ENCODE peak calls at places on chromosomes 2 and 18, in seven cellular contexts. I, F, X, P, G, R and N are unnamed samples.

GRCh38 chr18:66193938-66194337 is 410.0 kb downstream of the CDH19 start:
- DNase-seq in I (no peak), F (no peak), X (no peak), P (no peak), G (no peak), R (no peak), N (no peak)

GRCh38 chr2:63614448-63614968 is 25.7 kb downstream of the MDH1 start:
- DNase-seq in I (no peak), F (peak), X (no peak), P (no peak), G (peak), R (peak), N (no peak)

GRCh38 chr2:11224887-11225286 is 69.6 kb downstream of the SLC66A3 start:
- DNase-seq in I (no peak), F (no peak), X (no peak), P (no peak), G (no peak), R (no peak), N (no peak)

GRCh38 chr18:43590182-43590903 is 313.1 kb upstream of the SYT4 start:
- DNase-seq in I (peak), F (no peak), X (no peak), P (peak), G (peak), R (peak), N (no peak)

GRCh38 chr2:25035537-25036220 is 6.2 kb upstream of the EFR3B start:
- DNase-seq in I (no peak), F (no peak), X (no peak), P (no peak), G (no peak), R (no peak), N (no peak)

GRCh38 chr2:113255140-113256070 is 23.3 kb downstream of the PAX8 start:
- DNase-seq in I (no peak), F (peak), X (no peak), P (no peak), G (no peak), R (no peak), N (no peak)

GRCh38 chr18:649341-649740 is 8.1 kb upstream of the TYMS start:
- DNase-seq in I (no peak), F (no peak), X (no peak), P (no peak), G (no peak), R (no peak), N (no peak)

GRCh38 chr2:212052412-212053159 is 486.0 kb downstream of the ERBB4 start:
- DNase-seq in I (no peak), F (peak), X (no peak), P (no peak), G (peak), R (no peak), N (no peak)

GRCh38 chr2:205768341-205768740 is 86.0 kb downstream of the NRP2 start:
- DNase-seq in I (no peak), F (no peak), X (no peak), P (no peak), G (no peak), R (no peak), N (no peak)

GRCh38 chr18:23502516-23503037 is 734 bp upstream of the RMC1 start:
- DNase-seq in I (no peak), F (no peak), X (no peak), P (no peak), G (no peak), R (no peak), N (no peak)

DNA sequence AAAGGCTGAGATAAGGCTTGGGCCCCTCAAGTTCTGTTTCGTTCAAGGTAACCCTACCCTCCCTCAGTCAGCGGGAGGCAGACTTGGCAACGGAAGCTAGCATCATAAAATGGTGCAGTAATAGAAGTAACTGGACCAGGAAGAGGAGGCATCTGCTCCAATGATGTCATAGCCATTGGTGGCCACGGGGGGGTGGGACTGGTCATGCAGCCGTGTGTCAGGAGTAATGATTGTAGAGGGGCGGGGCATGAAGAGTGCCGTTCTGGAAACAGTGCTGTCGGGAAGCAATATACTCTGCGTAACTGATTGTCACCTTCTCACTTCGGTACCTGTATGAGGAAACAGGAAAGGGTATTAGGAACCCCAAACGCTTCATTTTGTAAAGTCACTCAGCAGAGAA is 6.9 kb upstream of the POLR2D start:
- DNase-seq in I (peak), F (no peak), X (no peak), P (no peak), G (no peak), R (no peak), N (no peak)
- TF ChIP-seq CTCF in I (no peak), F (peak), X (no peak), P (no peak), G (no peak), R (no peak), N (no peak)

DNA sequence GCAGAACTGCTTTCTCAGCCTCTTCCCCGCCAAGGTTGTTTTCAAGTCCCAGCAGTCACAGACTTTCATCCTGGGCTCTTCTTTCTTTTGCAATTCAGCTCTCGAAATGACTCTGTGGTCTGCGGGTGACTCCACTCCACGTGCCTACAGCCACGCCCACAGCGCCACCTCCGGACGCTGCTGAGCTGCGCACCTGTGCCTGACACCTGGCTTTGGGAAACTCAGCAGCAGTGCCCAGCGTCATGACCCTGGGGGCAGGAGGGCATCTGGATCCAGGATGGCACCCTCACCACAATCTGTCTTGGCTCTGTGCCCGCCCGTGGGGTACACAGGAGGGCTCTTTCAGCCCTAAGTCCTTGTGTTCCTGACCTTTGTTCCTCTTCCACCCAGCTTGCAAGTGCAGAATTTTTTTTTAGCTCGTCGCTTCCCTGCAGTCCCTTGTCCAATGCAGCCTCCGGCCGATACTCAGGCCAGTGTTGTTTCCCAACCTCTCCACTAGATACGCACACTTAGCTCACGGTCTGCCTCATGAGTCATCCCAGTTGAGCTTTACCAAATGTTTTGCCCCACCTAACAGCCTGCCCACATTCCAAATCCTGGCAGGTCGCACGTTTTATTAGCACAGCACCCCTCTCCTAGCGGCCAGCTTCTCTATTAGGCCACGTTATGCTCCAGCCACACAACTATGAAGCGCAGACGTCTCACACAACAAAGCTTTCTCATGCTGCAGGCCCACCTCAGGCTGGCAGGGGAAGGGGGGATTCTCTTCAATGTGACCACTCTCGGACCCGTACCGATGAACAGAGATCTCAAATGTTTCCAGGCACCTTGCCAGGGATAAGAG is 6.5 kb upstream of the CAPN10 start:
- DNase-seq in I (peak), F (peak), X (no peak), P (peak), G (peak), R (peak), N (peak)
- TF ChIP-seq CTCF in I (no peak), F (no peak), X (peak), P (no peak), G (peak), R (peak), N (no peak)

GRCh38 chr2:230137902-230138539 is 69.3 kb upstream of the SLC16A14 start:
- DNase-seq in I (no peak), F (no peak), X (no peak), P (no peak), G (peak), R (no peak), N (no peak)
- TF ChIP-seq CTCF in I (no peak), F (no peak), X (no peak), P (no peak), G (peak), R (no peak), N (no peak)

DNA sequence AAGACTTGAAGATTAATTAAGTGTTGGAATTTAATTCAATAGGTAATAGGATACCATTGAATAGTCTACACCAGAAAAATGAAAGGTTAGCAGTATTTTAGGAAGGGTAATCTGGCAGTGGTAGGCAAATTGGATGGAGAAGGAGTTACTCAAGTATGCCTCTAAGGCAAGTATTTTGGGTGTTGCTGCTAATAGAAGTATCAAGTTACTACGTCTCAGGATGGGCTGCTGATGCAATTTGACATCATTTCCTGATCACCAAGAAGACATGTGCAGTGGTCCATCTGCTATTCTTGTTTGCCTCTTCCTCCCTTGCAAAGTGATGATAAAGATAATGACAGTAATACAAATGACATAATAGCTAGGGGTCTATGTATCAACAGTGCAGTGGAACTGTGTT is 485.3 kb downstream of the TGIF1 start:
- DNase-seq in I (no peak), F (peak), X (no peak), P (no peak), G (no peak), R (no peak), N (no peak)
- TF ChIP-seq CTCF in I (no peak), F (no peak), X (no peak), P (no peak), G (no peak), R (no peak), N (no peak)

DNA sequence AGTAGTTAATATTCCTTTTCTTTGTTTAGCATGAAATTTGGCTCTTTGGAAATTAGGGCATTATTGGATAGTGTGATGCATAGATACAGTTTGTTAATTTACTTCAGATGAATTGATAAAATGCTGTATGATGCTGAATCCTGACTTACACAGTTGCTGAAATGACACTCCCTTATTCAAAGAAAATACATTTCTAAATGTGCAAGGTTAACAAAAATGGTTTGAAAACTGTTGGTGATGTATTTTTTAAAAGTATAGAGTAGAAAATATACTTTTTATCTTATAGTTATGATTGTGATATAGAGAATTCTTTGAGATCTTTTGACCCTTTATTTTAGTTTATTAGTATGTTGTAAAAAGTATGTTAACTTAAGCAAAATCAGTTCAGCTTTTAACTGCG is 27.8 kb downstream of the VAPA start:
- DNase-seq in I (no peak), F (no peak), X (no peak), P (no peak), G (no peak), R (no peak), N (no peak)
- TF ChIP-seq CTCF in I (no peak), F (no peak), X (no peak), P (no peak), G (no peak), R (no peak), N (no peak)

GRCh38 chr2:200523158-200523557 is 2.8 kb upstream of the SGO2 start:
- DNase-seq in I (no peak), F (no peak), X (no peak), P (no peak), G (peak), R (no peak), N (no peak)
- TF ChIP-seq CTCF in I (no peak), F (no peak), X (no peak), P (no peak), G (no peak), R (no peak), N (no peak)